ENCODE peak calls at places on chromosomes 13 and 19, in seven cellular contexts. K is GM19239, O is adrenal gland, C is BJ, Z is NCI-H1417, W is memory B cell, P is EL. G is an unnamed sample.

GRCh38 chr13:54124700-54125099 is 1096.1 kb downstream of the OLFM4 start:
- DNase-seq in W (no peak), P (no peak), K (no peak), O (no peak), C (no peak), Z (no peak), G (no peak)

GRCh38 chr13:30776661-30777060 is 41.3 kb downstream of the ALOX5AP start:
- DNase-seq in Z (no peak), W (no peak), C (no peak), K (no peak), P (no peak), O (no peak), G (no peak)

GRCh38 chr19:41367848-41368301 is 3.9 kb upstream of the B9D2 start:
- DNase-seq in C (peak; percentile 91), W (no peak), P (peak; percentile 90), O (no peak), K (no peak), Z (no peak), G (no peak)

GRCh38 chr19:38409631-38410133 is 6.8 kb downstream of the FAM98C start:
- DNase-seq in Z (no peak), C (no peak), K (no peak), P (peak; percentile 34), W (no peak), O (no peak), G (no peak)

GRCh38 chr19:16594681-16595091 is 22.5 kb upstream of the SLC35E1 start:
- DNase-seq in W (no peak), K (no peak), C (no peak), P (no peak), Z (no peak), O (no peak), G (no peak)

GRCh38 chr13:31794452-31794851 is 55.1 kb downstream of the RXFP2 start:
- DNase-seq in O (no peak), C (no peak), K (no peak), P (no peak), Z (no peak), W (no peak), G (no peak)

GRCh38 chr13:51797664-51798488 is 6.1 kb downstream of the DHRS12 start:
- DNase-seq in W (peak; percentile 56), C (no peak), Z (peak; percentile 84), P (peak; percentile 41), O (peak; percentile 41), K (peak; percentile 51), G (peak; percentile 56)

GRCh38 chr19:38795549-38795948 is 6.5 kb downstream of the LGALS7B start:
- DNase-seq in K (no peak), C (no peak), W (no peak), Z (no peak), P (no peak), O (no peak), G (no peak)

GRCh38 chr13:100512422-100512821 is 76.2 kb downstream of the GGACT start:
- DNase-seq in K (no peak), P (peak; percentile 12), O (no peak), C (no peak), Z (no peak), W (no peak), G (no peak)

GRCh38 chr13:46607768-46608553 is 55.0 kb downstream of the LRCH1 start:
- DNase-seq in C (no peak), K (no peak), P (no peak), O (no peak), Z (no peak), W (no peak), G (peak; percentile 29)

GRCh38 chr19:50896591-50897190 is 14.5 kb downstream of the KLK4 start:
- DNase-seq in W (peak; percentile 77), P (peak; percentile 47), C (no peak), Z (peak; percentile 13), O (peak; percentile 62), K (peak; percentile 51), G (peak; percentile 36)

GRCh38 chr19:49019242-49019932 is 2.5 kb upstream of the LHB start:
- DNase-seq in K (peak; percentile 71), C (no peak), P (peak; percentile 76), O (peak; percentile 72), W (peak; percentile 52), Z (peak; percentile 38), G (peak; percentile 58)

GRCh38 chr19:47848871-47849473 is 10.1 kb upstream of the TPRX2 start:
- DNase-seq in P (peak; percentile 50), W (no peak), K (no peak), O (no peak), C (no peak), Z (no peak), G (peak; percentile 26)

GRCh38 chr19:2223959-2224358 is 12.2 kb downstream of the PLEKHJ1 start:
- DNase-seq in P (no peak), O (no peak), W (peak; percentile 83), Z (no peak), C (no peak), K (peak; percentile 82), G (no peak)

GRCh38 chr13:110616103-110617101 is 1.1 kb downstream of the NAXD start:
- DNase-seq in W (peak; percentile 14), K (no peak), P (peak; percentile 54), O (peak; percentile 69), Z (peak; percentile 39), C (no peak), G (peak; percentile 60)

GRCh38 chr13:60753641-60754040 is 356.6 kb downstream of the TDRD3 start:
- DNase-seq in Z (no peak), O (no peak), P (no peak), K (no peak), C (no peak), W (no peak), G (no peak)

GRCh38 chr13:40438999-40439797 is 227.2 kb downstream of the FOXO1 start:
- DNase-seq in O (no peak), C (no peak), W (no peak), K (no peak), Z (no peak), P (no peak), G (peak; percentile 36)

GRCh38 chr19:58304255-58304654 is 922 bp upstream of the ERVK3-1 start:
- DNase-seq in Z (no peak), O (no peak), C (no peak), W (no peak), P (no peak), K (no peak), G (no peak)

GRCh38 chr19:10471909-10472308 is 31.2 kb downstream of the KEAP1 start:
- DNase-seq in W (no peak), P (peak; percentile 46), C (no peak), Z (peak; percentile 28), O (no peak), K (no peak), G (no peak)

GRCh38 chr19:44587863-44588752 is 25.3 kb upstream of the IGSF23 start:
- DNase-seq in O (no peak), W (no peak), Z (no peak), K (no peak), P (peak; percentile 96), C (peak; percentile 75), G (peak; percentile 48)

GRCh38 chr13:68023838-68024581 is 793.9 kb upstream of the PCDH9 start:
- DNase-seq in K (no peak), P (no peak), Z (no peak), W (no peak), C (no peak), O (no peak), G (no peak)

GRCh38 chr13:33123066-33123940 is 107.1 kb downstream of the KL start:
- DNase-seq in W (no peak), K (no peak), C (peak; percentile 89), O (peak; percentile 52), Z (peak; percentile 9), P (peak; percentile 64), G (no peak)

GRCh38 chr13:40318366-40318765 is 348.1 kb downstream of the FOXO1 start:
- DNase-seq in K (no peak), O (peak; percentile 69), W (no peak), C (no peak), Z (no peak), P (no peak), G (no peak)

GRCh38 chr19:19568802-19569756 is 31.0 kb downstream of the CILP2 start:
- DNase-seq in O (no peak), C (no peak), K (no peak), W (no peak), Z (no peak), P (peak; percentile 79), G (no peak)

GRCh38 chr13:41370736-41371135 is 59.7 kb downstream of the NAA16 start:
- DNase-seq in W (no peak), P (peak; percentile 41), C (peak; percentile 32), K (no peak), Z (no peak), O (no peak), G (no peak)

G was measured in activated naive CD8-positive, alpha-beta T cell treated with anti-CD3 and anti-CD28 coated beads for 36 hours.